ENCODE peak calls at places on chromosomes 4 and X, in seven cellular contexts. One of them, this sample, is unnamed.

GRCh38 chr4:147366164-147366563 is 114.7 kb upstream of the EDNRA start:
- DNase-seq in ovary: no peak
- DNase-seq in breast epithelium: no peak
- DNase-seq in IMR-90: no peak
- DNase-seq in stomach: no peak
- DNase-seq in uterus: no peak
- DNase-seq in endothelial cell of umbilical vein: no peak
- DNase-seq in this sample: no peak

GRCh38 chrX:16113978-16114554 is 9.3 kb upstream of the GRPR start:
- DNase-seq in ovary: no peak
- DNase-seq in breast epithelium: no peak
- DNase-seq in IMR-90: no peak
- DNase-seq in stomach: no peak
- DNase-seq in uterus: no peak
- DNase-seq in endothelial cell of umbilical vein: no peak
- DNase-seq in this sample: no peak

GRCh38 chr4:164700471-164700870 is 53.5 kb upstream of the SMIM31 start:
- DNase-seq in ovary: no peak
- DNase-seq in breast epithelium: no peak
- DNase-seq in IMR-90: no peak
- DNase-seq in stomach: no peak
- DNase-seq in uterus: no peak
- DNase-seq in endothelial cell of umbilical vein: no peak
- DNase-seq in this sample: peak; percentile 69

GRCh38 chr4:46459308-46459707 is 69.4 kb upstream of the GABRA2 start:
- DNase-seq in ovary: no peak
- DNase-seq in breast epithelium: no peak
- DNase-seq in IMR-90: no peak
- DNase-seq in stomach: no peak
- DNase-seq in uterus: no peak
- DNase-seq in endothelial cell of umbilical vein: no peak
- DNase-seq in this sample: no peak

GRCh38 chr4:173333658-173334084 is 487 bp downstream of the HMGB2 start:
- DNase-seq in ovary: peak; percentile 67
- DNase-seq in breast epithelium: peak; percentile 63
- DNase-seq in IMR-90: peak; percentile 19
- DNase-seq in stomach: peak; percentile 55
- DNase-seq in uterus: peak; percentile 63
- DNase-seq in endothelial cell of umbilical vein: no peak
- DNase-seq in this sample: peak; percentile 67

GRCh38 chrX:19563746-19564145 is 48.4 kb upstream of the MAP3K15 start:
- DNase-seq in ovary: no peak
- DNase-seq in breast epithelium: no peak
- DNase-seq in IMR-90: no peak
- DNase-seq in stomach: no peak
- DNase-seq in uterus: no peak
- DNase-seq in endothelial cell of umbilical vein: no peak
- DNase-seq in this sample: no peak

GRCh38 chr4:18067031-18067430 is 45.5 kb upstream of the LCORL start:
- DNase-seq in ovary: no peak
- DNase-seq in breast epithelium: no peak
- DNase-seq in IMR-90: no peak
- DNase-seq in stomach: no peak
- DNase-seq in uterus: no peak
- DNase-seq in endothelial cell of umbilical vein: peak; percentile 60
- DNase-seq in this sample: no peak

GRCh38 chrX:31124536-31124935 is 52.7 kb upstream of the FTHL17 start:
- DNase-seq in ovary: no peak
- DNase-seq in breast epithelium: no peak
- DNase-seq in IMR-90: no peak
- DNase-seq in stomach: no peak
- DNase-seq in uterus: no peak
- DNase-seq in endothelial cell of umbilical vein: peak; percentile 18
- DNase-seq in this sample: no peak

GRCh38 chr4:173005912-173006633 is 162.5 kb upstream of the GALNT7 start:
- DNase-seq in ovary: no peak
- DNase-seq in breast epithelium: no peak
- DNase-seq in IMR-90: no peak
- DNase-seq in stomach: no peak
- DNase-seq in uterus: peak; percentile 29
- DNase-seq in endothelial cell of umbilical vein: no peak
- DNase-seq in this sample: no peak

GRCh38 chrX:40891798-40892197 is 156.5 kb upstream of the MED14 start:
- DNase-seq in ovary: no peak
- DNase-seq in breast epithelium: no peak
- DNase-seq in IMR-90: no peak
- DNase-seq in stomach: no peak
- DNase-seq in uterus: no peak
- DNase-seq in endothelial cell of umbilical vein: no peak
- DNase-seq in this sample: no peak

GRCh38 chrX:132118361-132118760 is 9.5 kb downstream of the FRMD7 start:
- DNase-seq in ovary: no peak
- DNase-seq in breast epithelium: no peak
- DNase-seq in IMR-90: no peak
- DNase-seq in stomach: no peak
- DNase-seq in uterus: no peak
- DNase-seq in endothelial cell of umbilical vein: no peak
- DNase-seq in this sample: no peak

GRCh38 chrX:15761564-15762191 is 23.6 kb downstream of the CA5B start:
- DNase-seq in ovary: no peak
- DNase-seq in breast epithelium: no peak
- DNase-seq in IMR-90: peak; percentile 41
- DNase-seq in stomach: no peak
- DNase-seq in uterus: no peak
- DNase-seq in endothelial cell of umbilical vein: peak; percentile 20
- DNase-seq in this sample: peak; percentile 19

GRCh38 chr4:162131256-162131655 is 32.5 kb downstream of the FSTL5 start:
- DNase-seq in ovary: no peak
- DNase-seq in breast epithelium: no peak
- DNase-seq in IMR-90: no peak
- DNase-seq in stomach: no peak
- DNase-seq in uterus: no peak
- DNase-seq in endothelial cell of umbilical vein: peak; percentile 7
- DNase-seq in this sample: no peak

GRCh38 chrX:103376118-103376978 is at the start of gene BEX3:
- DNase-seq in ovary: peak; percentile 70
- DNase-seq in breast epithelium: peak; percentile 53
- DNase-seq in IMR-90: peak; percentile 59
- DNase-seq in stomach: peak; percentile 66
- DNase-seq in uterus: peak; percentile 46
- DNase-seq in endothelial cell of umbilical vein: peak; percentile 55
- DNase-seq in this sample: peak; percentile 68

GRCh38 chr4:20832821-20833220 is 132.6 kb downstream of the PACRGL start:
- DNase-seq in ovary: no peak
- DNase-seq in breast epithelium: no peak
- DNase-seq in IMR-90: peak; percentile 0
- DNase-seq in stomach: no peak
- DNase-seq in uterus: no peak
- DNase-seq in endothelial cell of umbilical vein: peak; percentile 38
- DNase-seq in this sample: no peak

GRCh38 chrX:151697537-151697936 is 2.3 kb downstream of the PRRG3 start:
- DNase-seq in ovary: no peak
- DNase-seq in breast epithelium: no peak
- DNase-seq in IMR-90: no peak
- DNase-seq in stomach: no peak
- DNase-seq in uterus: peak; percentile 28
- DNase-seq in endothelial cell of umbilical vein: no peak
- DNase-seq in this sample: no peak

GRCh38 chrX:41336447-41336846 is 2.5 kb downstream of the DDX3X start:
- DNase-seq in ovary: no peak
- DNase-seq in breast epithelium: no peak
- DNase-seq in IMR-90: no peak
- DNase-seq in stomach: no peak
- DNase-seq in uterus: no peak
- DNase-seq in endothelial cell of umbilical vein: no peak
- DNase-seq in this sample: no peak

GRCh38 chr4:138111462-138112000 is 130.6 kb downstream of the SLC7A11 start:
- DNase-seq in ovary: no peak
- DNase-seq in breast epithelium: no peak
- DNase-seq in IMR-90: peak; percentile 29
- DNase-seq in stomach: no peak
- DNase-seq in uterus: no peak
- DNase-seq in endothelial cell of umbilical vein: peak; percentile 74
- DNase-seq in this sample: no peak

GRCh38 chr4:26171953-26172352 is 148.9 kb upstream of the RBPJ start:
- DNase-seq in ovary: no peak
- DNase-seq in breast epithelium: no peak
- DNase-seq in IMR-90: peak; percentile 100
- DNase-seq in stomach: no peak
- DNase-seq in uterus: peak; percentile 31
- DNase-seq in endothelial cell of umbilical vein: no peak
- DNase-seq in this sample: no peak

GRCh38 chrX:88613338-88613737 is 133.7 kb upstream of the CPXCR1 start:
- DNase-seq in ovary: no peak
- DNase-seq in breast epithelium: no peak
- DNase-seq in IMR-90: no peak
- DNase-seq in stomach: no peak
- DNase-seq in uterus: no peak
- DNase-seq in endothelial cell of umbilical vein: peak; percentile 43
- DNase-seq in this sample: peak; percentile 24

GRCh38 chrX:118221733-118222132 is 105.1 kb upstream of the KLHL13 start:
- DNase-seq in ovary: no peak
- DNase-seq in breast epithelium: no peak
- DNase-seq in IMR-90: no peak
- DNase-seq in stomach: no peak
- DNase-seq in uterus: no peak
- DNase-seq in endothelial cell of umbilical vein: peak; percentile 46
- DNase-seq in this sample: no peak

GRCh38 chr4:26028133-26028792 is 114.2 kb downstream of the SMIM20 start:
- DNase-seq in ovary: no peak
- DNase-seq in breast epithelium: no peak
- DNase-seq in IMR-90: no peak
- DNase-seq in stomach: no peak
- DNase-seq in uterus: no peak
- DNase-seq in endothelial cell of umbilical vein: no peak
- DNase-seq in this sample: no peak

GRCh38 chrX:8679572-8679971 is 52.4 kb downstream of the ANOS1 start:
- DNase-seq in ovary: no peak
- DNase-seq in breast epithelium: no peak
- DNase-seq in IMR-90: no peak
- DNase-seq in stomach: no peak
- DNase-seq in uterus: no peak
- DNase-seq in endothelial cell of umbilical vein: no peak
- DNase-seq in this sample: no peak

GRCh38 chr4:152860057-152860456 is 76.1 kb upstream of the FHDC1 start:
- DNase-seq in ovary: no peak
- DNase-seq in breast epithelium: no peak
- DNase-seq in IMR-90: no peak
- DNase-seq in stomach: no peak
- DNase-seq in uterus: no peak
- DNase-seq in endothelial cell of umbilical vein: no peak
- DNase-seq in this sample: no peak

GRCh38 chrX:12771445-12772069 is 19.7 kb upstream of the PRPS2 start:
- DNase-seq in ovary: no peak
- DNase-seq in breast epithelium: no peak
- DNase-seq in IMR-90: peak; percentile 31
- DNase-seq in stomach: peak; percentile 63
- DNase-seq in uterus: no peak
- DNase-seq in endothelial cell of umbilical vein: peak; percentile 33
- DNase-seq in this sample: peak; percentile 62

GRCh38 chr4:153111426-153112070 is 92.7 kb upstream of the TRIM2 start:
- DNase-seq in ovary: no peak
- DNase-seq in breast epithelium: no peak
- DNase-seq in IMR-90: no peak
- DNase-seq in stomach: no peak
- DNase-seq in uterus: no peak
- DNase-seq in endothelial cell of umbilical vein: no peak
- DNase-seq in this sample: no peak

GRCh38 chrX:22081475-22082092 is 49.5 kb downstream of the PHEX start:
- DNase-seq in ovary: peak; percentile 20
- DNase-seq in breast epithelium: no peak
- DNase-seq in IMR-90: peak; percentile 63
- DNase-seq in stomach: peak; percentile 51
- DNase-seq in uterus: peak; percentile 54
- DNase-seq in endothelial cell of umbilical vein: peak; percentile 46
- DNase-seq in this sample: peak; percentile 64

GRCh38 chrX:318739-319578 is at the start of gene GTPBP6:
- DNase-seq in ovary: peak; percentile 100
- DNase-seq in breast epithelium: peak; percentile 100
- DNase-seq in IMR-90: peak; percentile 100
- DNase-seq in stomach: peak; percentile 99
- DNase-seq in uterus: peak; percentile 99
- DNase-seq in endothelial cell of umbilical vein: peak; percentile 100
- DNase-seq in this sample: peak; percentile 100
- TF ChIP-seq POLR2A in ovary: peak; percentile 54
- TF ChIP-seq POLR2A in breast epithelium: no peak
- TF ChIP-seq POLR2A in IMR-90: peak; percentile 79
- TF ChIP-seq POLR2A in stomach: no peak
- TF ChIP-seq POLR2A in uterus: peak; percentile 80
- TF ChIP-seq POLR2A in endothelial cell of umbilical vein: peak; percentile 78
- TF ChIP-seq POLR2A in this sample: peak; percentile 6

GRCh38 chr4:53507058-53507457 is 84.2 kb downstream of the LNX1 start:
- DNase-seq in ovary: no peak
- DNase-seq in breast epithelium: no peak
- DNase-seq in IMR-90: no peak
- DNase-seq in stomach: no peak
- DNase-seq in uterus: no peak
- DNase-seq in endothelial cell of umbilical vein: no peak
- DNase-seq in this sample: no peak
- H3K27ac ChIP-seq in ovary: no peak overlapping the region
- H3K27ac ChIP-seq in breast epithelium: no peak overlapping the region
- H3K27ac ChIP-seq in IMR-90: no peak overlapping the region
- H3K27ac ChIP-seq in stomach: peak overlapping the region; percentile 14
- H3K27ac ChIP-seq in uterus: no peak overlapping the region
- H3K27ac ChIP-seq in endothelial cell of umbilical vein: no peak overlapping the region
- H3K27ac ChIP-seq in this sample: no peak overlapping the region

GRCh38 chrX:46444011-46444410 is 101.2 kb downstream of the ZNF674 start:
- DNase-seq in ovary: no peak
- DNase-seq in breast epithelium: no peak
- DNase-seq in IMR-90: peak; percentile 89
- DNase-seq in stomach: no peak
- DNase-seq in uterus: no peak
- DNase-seq in endothelial cell of umbilical vein: peak; percentile 78
- DNase-seq in this sample: no peak

GRCh38 chrX:46447384-46447783 is 97.8 kb downstream of the ZNF674 start:
- DNase-seq in ovary: no peak
- DNase-seq in breast epithelium: no peak
- DNase-seq in IMR-90: peak; percentile 8
- DNase-seq in stomach: no peak
- DNase-seq in uterus: no peak
- DNase-seq in endothelial cell of umbilical vein: peak; percentile 43
- DNase-seq in this sample: peak; percentile 13

GRCh38 chrX:46446727-46447378 is 98.4 kb downstream of the ZNF674 start:
- DNase-seq in ovary: peak; percentile 87
- DNase-seq in breast epithelium: peak; percentile 75
- DNase-seq in IMR-90: peak; percentile 69
- DNase-seq in stomach: peak; percentile 80
- DNase-seq in uterus: peak; percentile 83
- DNase-seq in endothelial cell of umbilical vein: peak; percentile 75
- DNase-seq in this sample: peak; percentile 84
- TF ChIP-seq POLR2A in ovary: peak; percentile 70
- TF ChIP-seq POLR2A in breast epithelium: peak; percentile 70
- TF ChIP-seq POLR2A in IMR-90: peak; percentile 44
- TF ChIP-seq POLR2A in stomach: no peak
- TF ChIP-seq POLR2A in uterus: peak; percentile 67
- TF ChIP-seq POLR2A in endothelial cell of umbilical vein: no peak
- TF ChIP-seq POLR2A in this sample: no peak

DNA sequence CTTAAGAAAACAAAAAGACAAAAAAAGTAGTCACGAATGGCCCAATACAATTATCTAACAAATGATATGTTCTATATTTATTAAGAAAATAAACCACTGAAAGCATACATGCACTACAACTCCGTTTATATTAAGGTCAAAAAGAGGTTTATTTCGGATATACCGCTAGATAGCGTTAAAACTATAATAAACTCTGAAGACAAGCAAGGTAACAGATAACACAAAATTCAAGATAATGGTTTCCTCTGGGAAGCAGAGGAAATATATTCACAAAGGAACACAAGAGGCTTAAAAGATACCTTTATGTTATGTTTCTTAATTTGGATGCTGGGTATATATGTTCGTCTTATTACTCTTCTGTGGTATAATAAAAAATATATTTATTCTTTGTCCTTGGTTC is 4.7 kb upstream of the FAM200B start:
- DNase-seq in ovary: no peak
- DNase-seq in breast epithelium: no peak
- DNase-seq in IMR-90: no peak
- DNase-seq in stomach: no peak
- DNase-seq in uterus: no peak
- DNase-seq in endothelial cell of umbilical vein: no peak
- DNase-seq in this sample: no peak
- H3K27ac ChIP-seq in ovary: no peak overlapping the region
- H3K27ac ChIP-seq in breast epithelium: no peak overlapping the region
- H3K27ac ChIP-seq in IMR-90: no peak overlapping the region
- H3K27ac ChIP-seq in stomach: no peak overlapping the region
- H3K27ac ChIP-seq in uterus: no peak overlapping the region
- H3K27ac ChIP-seq in endothelial cell of umbilical vein: no peak overlapping the region
- H3K27ac ChIP-seq in this sample: no peak overlapping the region

This sample was measured in testis.